ENCODE peak calls at places on chromosomes 6 and 20, in four cellular contexts. E, P, G and U are unnamed samples.
A peak's percentile ranks its signal among the peaks of the same experiment; 100 is the strongest.

GRCh38 chr6:91534614-91535013 is 947.7 kb upstream of the MAP3K7 start:
- DNase-seq in P (no peak), E (no peak), G (no peak), U (no peak)

GRCh38 chr20:54029176-54029575 is 41.2 kb downstream of the BCAS1 start:
- DNase-seq in P (no peak), G (no peak), E (no peak), U (no peak)

GRCh38 chr6:18101271-18101670 is 21.2 kb downstream of the NHLRC1 start:
- DNase-seq in G (no peak), E (no peak), P (no peak), U (no peak)

GRCh38 chr6:44932651-44933091 is 395.5 kb upstream of the RUNX2 start:
- DNase-seq in E (peak; percentile 54), G (no peak), P (no peak), U (no peak)

GRCh38 chr20:31923388-31924271 is 28.2 kb downstream of the PDRG1 start:
- DNase-seq in E (no peak), P (no peak), G (no peak), U (no peak)

GRCh38 chr20:13220857-13221297 is at the start of gene ISM1:
- DNase-seq in G (no peak), P (peak; percentile 18), E (peak; percentile 37), U (no peak)

GRCh38 chr20:61249626-61250025 is 2.4 kb upstream of the CDH4 start:
- DNase-seq in P (no peak), E (no peak), G (no peak), U (no peak)

GRCh38 chr6:90179190-90180169 is 117.2 kb downstream of the BACH2 start:
- DNase-seq in E (no peak), P (no peak), G (no peak), U (no peak)

GRCh38 chr6:1188199-1188598 is 123.7 kb upstream of the FOXQ1 start:
- DNase-seq in G (no peak), P (no peak), E (no peak), U (no peak)

GRCh38 chr6:121351911-121352310 is 17.6 kb upstream of the TBC1D32 start:
- DNase-seq in P (no peak), E (no peak), G (no peak), U (no peak)

GRCh38 chr20:63279931-63280330 is 7.3 kb downstream of the ARFGAP1 start:
- DNase-seq in E (no peak), G (no peak), P (no peak), U (no peak)

GRCh38 chr20:8624046-8624445 is 444.8 kb upstream of the PLCB4 start:
- DNase-seq in G (no peak), P (no peak), E (no peak), U (no peak)

GRCh38 chr20:25487975-25488374 is 80.5 kb downstream of the GINS1 start:
- DNase-seq in G (no peak), E (no peak), P (no peak), U (no peak)

GRCh38 chr6:148854992-148855391 is 108.2 kb downstream of the UST start:
- DNase-seq in G (no peak), P (no peak), E (no peak), U (no peak)

GRCh38 chr6:149716181-149716580 is 1.7 kb downstream of the LATS1 start:
- DNase-seq in G (no peak), E (no peak), P (no peak), U (peak; percentile 6)

GRCh38 chr6:35425284-35425683 is 26.9 kb upstream of the FANCE start:
- DNase-seq in P (no peak), E (no peak), G (no peak), U (no peak)

GRCh38 chr20:23508896-23509579 is 18.1 kb downstream of the CST8 start:
- DNase-seq in P (no peak), G (no peak), E (no peak), U (no peak)

GRCh38 chr6:165487347-165487746 is 175.7 kb downstream of the PDE10A start:
- DNase-seq in E (no peak), G (no peak), P (no peak), U (no peak)

GRCh38 chr6:168992696-168993185 is 260.9 kb downstream of the THBS2 start:
- DNase-seq in G (no peak), P (no peak), E (no peak), U (no peak)

GRCh38 chr20:36852187-36852586 is 23.8 kb upstream of the TLDC2 start:
- DNase-seq in G (no peak), E (no peak), P (no peak), U (peak; percentile 28)

GRCh38 chr6:138038148-138038870 is 68.9 kb downstream of the PERP start:
- DNase-seq in P (no peak), G (no peak), E (no peak), U (no peak)